ENCODE peak calls at places on chromosomes 16 and 17, in five cellular contexts. R is neuronal stem cell, X is stomach, V is psoas muscle, S is H9. B is an unnamed sample.

GRCh38 chr17:59763861-59764260 is 56.4 kb downstream of the VMP1 start:
- DNase-seq in S (no peak), V (no peak), R (no peak), X (no peak), B (no peak)

GRCh38 chr17:8118769-8119574 is 658 bp upstream of the ALOXE3 start:
- DNase-seq in S (peak; percentile 93), R (peak; percentile 88), V (peak; percentile 94), X (peak; percentile 93), B (peak; percentile 91)

GRCh38 chr16:21159281-21159951 is 942 bp downstream of the LDAF1 start:
- DNase-seq in R (peak; percentile 37), V (peak; percentile 59), X (peak; percentile 67), S (peak; percentile 71), B (peak; percentile 61)

GRCh38 chr17:78736526-78737079 is 45.5 kb downstream of the CYTH1 start:
- DNase-seq in V (peak; percentile 80), X (peak; percentile 94), S (peak; percentile 91), R (no peak), B (peak; percentile 51)

GRCh38 chr17:55334285-55334684 is 69.5 kb downstream of the HLF start:
- DNase-seq in R (no peak), S (no peak), X (no peak), V (no peak), B (no peak)

GRCh38 chr17:39018267-39019134 is 51.3 kb upstream of the FBXO47 start:
- DNase-seq in S (no peak), V (no peak), R (no peak), X (no peak), B (no peak)

GRCh38 chr17:61251939-61252865 is 147.4 kb upstream of the TBX2 start:
- DNase-seq in X (peak; percentile 76), R (no peak), S (no peak), V (peak; percentile 88), B (peak; percentile 88)

GRCh38 chr16:25095636-25096035 is 15.9 kb upstream of the LCMT1 start:
- DNase-seq in X (no peak), R (no peak), S (no peak), V (no peak), B (no peak)

GRCh38 chr17:50146927-50147640 is 3.4 kb downstream of the PPP1R9B start:
- DNase-seq in X (no peak), S (no peak), V (peak; percentile 66), R (no peak), B (peak; percentile 60)

GRCh38 chr17:17506893-17507464 is 10.8 kb upstream of the RASD1 start:
- DNase-seq in S (no peak), X (peak; percentile 46), R (no peak), V (peak; percentile 83), B (no peak)

GRCh38 chr16:73949574-73950348 is 346.9 kb upstream of the PSMD7 start:
- DNase-seq in V (no peak), X (no peak), R (no peak), S (no peak), B (no peak)

GRCh38 chr17:83119987-83120864 is 40.8 kb downstream of the METRNL start:
- DNase-seq in R (no peak), V (peak; percentile 46), X (no peak), S (no peak), B (no peak)

GRCh38 chr17:68443974-68444464 is 13.3 kb downstream of the WIPI1 start:
- DNase-seq in X (no peak), V (no peak), R (no peak), S (no peak), B (no peak)

GRCh38 chr17:82737981-82738877 is 2.8 kb downstream of the FN3K start:
- DNase-seq in S (no peak), R (no peak), V (peak; percentile 81), X (peak; percentile 64), B (peak; percentile 92)

GRCh38 chr16:46839986-46840443 is 9.0 kb upstream of the C16orf87 start:
- DNase-seq in R (no peak), V (no peak), X (no peak), S (no peak), B (no peak)

GRCh38 chr16:68790944-68791343 is 52.4 kb upstream of the TANGO6 start:
- DNase-seq in R (no peak), S (peak; percentile 51), V (no peak), X (no peak), B (no peak)

GRCh38 chr16:68792465-68793324 is 50.6 kb upstream of the TANGO6 start:
- DNase-seq in R (no peak), X (peak; percentile 51), S (no peak), V (no peak), B (no peak)

GRCh38 chr16:68785715-68786114 is 48.6 kb downstream of the CDH1 start:
- DNase-seq in S (no peak), R (no peak), X (no peak), V (no peak), B (no peak)

GRCh38 chr16:68786685-68787418 is 49.8 kb downstream of the CDH1 start:
- DNase-seq in S (no peak), X (no peak), V (no peak), R (no peak), B (peak; percentile 23)

GRCh38 chr16:68790130-68790761 is 53.1 kb upstream of the TANGO6 start:
- DNase-seq in S (no peak), X (peak; percentile 65), R (no peak), V (no peak), B (no peak)
- H3K4me1 ChIP-seq in S (peaks cover 2% of the 10 kb centered on the region), X (peaks cover 71% of the 10 kb centered on the region), R (peaks cover 9% of the 10 kb centered on the region), V (no peaks in the 10 kb centered on the region), B (no peaks in the 10 kb centered on the region)

GRCh38 chr17:75508122-75508719 is 7.1 kb downstream of the CASKIN2 start:
- DNase-seq in R (no peak), S (no peak), X (no peak), V (no peak), B (no peak)

GRCh38 chr17:75509528-75510258 is 5.6 kb downstream of the CASKIN2 start:
- DNase-seq in R (no peak), S (no peak), V (no peak), X (no peak), B (no peak)

GRCh38 chr17:75507712-75508111 is 7.6 kb downstream of the CASKIN2 start:
- DNase-seq in V (no peak), S (no peak), X (no peak), R (no peak), B (no peak)

GRCh38 chr17:75506888-75507287 is 8.4 kb downstream of the CASKIN2 start:
- DNase-seq in X (no peak), V (no peak), S (no peak), R (no peak), B (no peak)

DNA sequence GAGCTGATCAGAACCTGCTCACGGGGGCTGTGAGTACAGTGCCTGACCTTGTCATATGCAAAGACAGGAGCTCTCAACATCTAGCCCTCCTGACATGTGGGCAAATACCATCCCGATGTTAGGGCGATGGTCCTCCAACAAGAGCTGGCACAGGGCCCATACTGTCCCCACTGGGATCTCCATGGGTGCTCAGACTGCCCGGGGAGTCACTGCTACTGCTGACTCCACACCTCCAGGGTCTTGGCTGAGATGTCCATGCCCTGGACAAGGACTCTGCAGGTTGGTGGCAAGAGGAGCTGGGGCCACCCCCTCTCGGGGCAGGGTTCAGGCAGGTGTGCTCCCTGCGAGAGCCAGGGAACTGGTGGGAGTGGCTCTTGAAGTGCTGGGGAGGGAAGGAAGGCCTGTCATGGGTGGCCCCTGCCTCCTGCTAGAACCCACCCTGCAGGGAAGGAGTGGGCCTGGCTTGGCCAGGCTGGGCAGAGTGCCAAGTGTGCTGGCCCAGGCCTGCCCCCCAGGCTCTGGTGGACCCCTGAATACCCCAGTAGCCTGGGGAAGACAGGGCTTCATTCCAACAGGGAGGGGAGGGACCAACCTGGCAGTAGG is 6.4 kb downstream of the CASKIN2 start:
- DNase-seq in X (no peak), R (no peak), S (no peak), V (no peak), B (no peak)
- H3K4me1 ChIP-seq in X (peaks cover 74% of the 10 kb centered on the region), R (peaks cover 4% of the 10 kb centered on the region), S (no peaks in the 10 kb centered on the region), V (peaks cover 57% of the 10 kb centered on the region), B (peaks cover 6% of the 10 kb centered on the region)

GRCh38 chr17:58336456-58337094 is 8.0 kb upstream of the TSPOAP1 start:
- DNase-seq in R (no peak), V (no peak), S (peak; percentile 29), X (no peak), B (no peak)

GRCh38 chr17:58334661-58335060 is 6.1 kb upstream of the TSPOAP1 start:
- DNase-seq in R (no peak), S (no peak), V (no peak), X (no peak), B (no peak)

GRCh38 chr17:58333396-58334207 is 5.0 kb upstream of the TSPOAP1 start:
- DNase-seq in V (no peak), X (no peak), S (no peak), R (no peak), B (no peak)

GRCh38 chr17:58335779-58336455 is 7.3 kb upstream of the TSPOAP1 start:
- DNase-seq in V (no peak), R (no peak), S (no peak), X (peak; percentile 53), B (no peak)

DNA sequence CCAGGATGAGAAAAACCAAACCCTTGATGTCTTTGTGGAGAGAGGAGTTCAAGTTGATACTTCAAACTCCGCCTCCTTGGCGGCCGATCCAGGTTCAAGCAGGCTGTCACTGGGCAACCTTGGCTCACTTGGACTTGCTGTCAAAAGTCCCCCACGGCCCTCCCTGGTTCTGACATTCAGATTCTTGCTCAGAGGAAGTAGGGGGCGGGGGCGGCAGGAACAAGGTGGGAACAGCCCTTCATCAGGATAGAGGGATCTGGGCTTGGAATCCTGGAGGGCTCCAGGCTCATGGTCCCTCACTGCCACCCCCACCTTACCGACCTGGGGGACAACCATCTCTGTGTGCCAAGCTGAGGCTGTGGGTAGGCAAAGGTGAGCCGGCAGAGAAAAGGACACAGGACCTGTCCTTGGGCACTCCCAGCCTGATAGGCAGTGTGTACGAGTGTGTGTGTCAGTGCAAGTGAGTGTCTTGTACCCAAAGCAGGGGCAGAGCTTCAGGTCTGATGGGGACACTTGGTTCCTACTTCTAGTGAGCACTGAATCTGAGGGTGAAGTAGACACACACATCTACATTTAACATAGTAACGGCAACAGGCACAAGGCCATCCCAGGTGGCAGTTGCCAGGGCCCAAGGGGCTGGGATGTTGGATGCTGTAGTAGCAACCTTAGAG is 6.6 kb upstream of the TSPOAP1 start:
- DNase-seq in V (no peak), S (peak; percentile 31), X (no peak), R (no peak), B (peak; percentile 46)
- H3K4me1 ChIP-seq in V (no peaks in the 10 kb centered on the region), S (peaks cover 8% of the 10 kb centered on the region), X (peaks cover 71% of the 10 kb centered on the region), R (peaks cover 8% of the 10 kb centered on the region), B (peaks cover 9% of the 10 kb centered on the region)

DNA sequence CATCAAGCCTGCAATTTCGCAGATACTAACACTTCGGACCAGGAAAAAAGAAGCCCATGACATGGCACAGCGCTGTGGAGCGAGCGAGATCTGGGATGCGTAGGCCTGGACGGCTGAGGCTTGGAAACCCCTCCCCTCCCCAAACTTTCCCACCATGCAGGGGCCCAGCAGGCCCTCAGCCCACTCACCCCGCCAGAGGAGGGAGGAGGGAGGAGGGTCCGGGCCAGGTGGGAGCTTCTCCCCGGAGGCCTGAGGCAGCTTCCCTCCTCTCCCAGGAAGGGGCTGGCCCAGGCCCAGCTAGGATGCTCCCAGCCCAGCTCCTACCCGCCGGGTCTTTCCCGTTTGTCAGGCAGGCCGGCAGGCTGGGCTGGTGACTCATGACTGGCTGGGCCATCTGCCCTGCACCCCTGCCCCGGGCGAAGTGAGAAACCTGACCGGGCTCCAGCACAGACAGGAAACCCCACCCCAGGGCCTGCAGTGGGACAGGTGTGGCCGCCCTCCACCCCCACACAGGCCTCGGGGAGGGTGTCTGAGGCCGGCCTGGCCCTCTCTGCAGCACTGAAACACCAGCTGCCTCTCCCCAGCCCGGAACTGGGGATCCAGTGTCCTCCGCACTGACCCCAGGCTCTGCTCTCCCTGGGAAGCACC is 34.3 kb upstream of the SLC38A10 start:
- DNase-seq in R (no peak), V (peak; percentile 98), S (peak; percentile 94), X (peak; percentile 80), B (peak; percentile 54)
- H3K4me1 ChIP-seq in R (peaks cover 33% of the 10 kb centered on the region), V (peaks cover 62% of the 10 kb centered on the region), S (no peaks in the 10 kb centered on the region), X (peaks cover 72% of the 10 kb centered on the region), B (peaks cover 8% of the 10 kb centered on the region)